ENCODE peak calls at places on chromosomes 5 and 9, in eight cellular contexts. R, U, Y, H, W, B, L and M are unnamed samples.

GRCh38 chr5:62938927-62939326 is 360.3 kb downstream of the LRRC70 start:
- DNase-seq in R (no peak), U (no peak), Y (no peak), H (no peak), W (no peak), B (no peak), L (no peak), M (no peak)

GRCh38 chr5:112847306-112847705 is 13.8 kb upstream of the SRP19 start:
- DNase-seq in R (no peak), U (no peak), Y (no peak), H (no peak), W (no peak), B (no peak), L (no peak), M (no peak)

GRCh38 chr5:132022737-132023136 is 11.3 kb upstream of the ACSL6 start:
- DNase-seq in R (no peak), U (no peak), Y (no peak), H (no peak), W (peak; percentile 57), B (no peak), L (peak; percentile 39), M (no peak)

GRCh38 chr9:94821098-94821930 is 94.8 kb downstream of the AOPEP start:
- DNase-seq in R (no peak), U (no peak), Y (no peak), H (no peak), W (no peak), B (no peak), L (no peak), M (no peak)

GRCh38 chr9:97545507-97545906 is 44.0 kb downstream of the TMOD1 start:
- DNase-seq in R (no peak), U (no peak), Y (no peak), H (no peak), W (no peak), B (no peak), L (no peak), M (no peak)

GRCh38 chr9:34546834-34547827 is 24.3 kb upstream of the ENHO start:
- DNase-seq in R (peak; percentile 20), U (peak; percentile 10), Y (no peak), H (peak; percentile 58), W (peak; percentile 84), B (peak; percentile 85), L (peak; percentile 25), M (no peak)

GRCh38 chr9:14103115-14103514 is 210.8 kb downstream of the NFIB start:
- DNase-seq in R (no peak), U (no peak), Y (no peak), H (no peak), W (no peak), B (no peak), L (no peak), M (no peak)

GRCh38 chr5:96683392-96683791 is 21.2 kb downstream of the CAST start:
- DNase-seq in R (no peak), U (no peak), Y (no peak), H (no peak), W (peak; percentile 52), B (no peak), L (no peak), M (no peak)

GRCh38 chr5:146699729-146700430 is 178.7 kb downstream of the PPP2R2B start:
- DNase-seq in R (no peak), U (no peak), Y (no peak), H (no peak), W (no peak), B (no peak), L (no peak), M (no peak)